ENCODE peak calls at places on chromosomes 13 and 19, in four cellular contexts. Y is A549, L is K562, C is HepG2. T is an unnamed sample.

GRCh38 chr13:107329991-107330390 is 762.1 kb upstream of the ARGLU1 start:
- DNase-seq in Y (no peak), L (no peak), C (no peak), T (no peak)

GRCh38 chr13:64688893-64689677 is 2541.1 kb downstream of the PCDH9 start:
- DNase-seq in Y (peak; percentile 45), L (no peak), C (no peak), T (no peak)

GRCh38 chr13:38866649-38867048 is 124.0 kb downstream of the STOML3 start:
- DNase-seq in Y (peak; percentile 1), L (peak; percentile 6), C (peak; percentile 5), T (no peak)

GRCh38 chr13:101919541-101920306 is 467.2 kb downstream of the ITGBL1 start:
- DNase-seq in Y (no peak), L (no peak), C (no peak), T (peak; percentile 38)

GRCh38 chr19:13887039-13887438 is 10.1 kb downstream of the NANOS3 start:
- DNase-seq in Y (no peak), L (peak; percentile 29), C (no peak), T (no peak)

GRCh38 chr13:34555988-34556387 is 386.1 kb upstream of the NBEA start:
- DNase-seq in Y (no peak), L (no peak), C (no peak), T (no peak)

GRCh38 chr13:78595819-78596700 is 7.3 kb downstream of the POU4F1 start:
- DNase-seq in Y (peak; percentile 19), L (no peak), C (peak; percentile 12), T (no peak)

GRCh38 chr19:16587031-16588023 is 15.1 kb upstream of the SLC35E1 start:
- DNase-seq in Y (no peak), L (no peak), C (no peak), T (no peak)

GRCh38 chr13:98773053-98773452 is 20.6 kb upstream of the SLC15A1 start:
- DNase-seq in Y (no peak), L (no peak), C (no peak), T (no peak)

GRCh38 chr13:20192470-20193141 is at the start of gene GJB2:
- DNase-seq in Y (no peak), L (no peak), C (no peak), T (no peak)

GRCh38 chr19:16571689-16572331 is 405 bp downstream of the SLC35E1 start:
- DNase-seq in Y (peak; percentile 13), L (peak; percentile 44), C (no peak), T (peak; percentile 46)

GRCh38 chr19:45901432-45901903 is 945 bp downstream of the MYPOP start:
- DNase-seq in Y (no peak), L (no peak), C (no peak), T (peak; percentile 30)

GRCh38 chr19:53792721-53793433 is 31.2 kb downstream of the NLRP12 start:
- DNase-seq in Y (peak; percentile 92), L (peak; percentile 86), C (peak; percentile 88), T (peak; percentile 88)

GRCh38 chr13:104206450-104207044 is 1140.3 kb upstream of the SLC10A2 start:
- DNase-seq in Y (no peak), L (no peak), C (no peak), T (no peak)

GRCh38 chr19:29812881-29813275 is 1.1 kb downstream of the CCNE1 start:
- DNase-seq in Y (no peak), L (no peak), C (no peak), T (no peak)

GRCh38 chr13:52738719-52739467 is 727 bp downstream of the CNMD start:
- DNase-seq in Y (no peak), L (peak; percentile 22), C (no peak), T (peak; percentile 15)

GRCh38 chr19:35128398-35129057 is 6.3 kb downstream of the LGI4 start:
- DNase-seq in Y (no peak), L (no peak), C (no peak), T (no peak)

GRCh38 chr19:17743874-17744273 is 7.4 kb upstream of the FCHO1 start:
- DNase-seq in Y (peak; percentile 64), L (peak; percentile 57), C (no peak), T (peak; percentile 40)

GRCh38 chr19:18329035-18329376 is 6.1 kb upstream of the LSM4 start:
- DNase-seq in Y (no peak), L (no peak), C (peak; percentile 56), T (no peak)

GRCh38 chr13:51539887-51540286 is 44.4 kb upstream of the WDFY2 start:
- DNase-seq in Y (no peak), L (no peak), C (no peak), T (no peak)

GRCh38 chr13:47555235-47555634 is 445.8 kb downstream of the SUCLA2 start:
- DNase-seq in Y (no peak), L (no peak), C (no peak), T (no peak)

GRCh38 chr13:79604752-79605151 is 123.8 kb downstream of the NDFIP2 start:
- DNase-seq in Y (no peak), L (no peak), C (no peak), T (peak; percentile 1)

GRCh38 chr13:106083620-106084350 is 451.7 kb downstream of the EFNB2 start:
- DNase-seq in Y (peak; percentile 19), L (peak; percentile 2), C (peak; percentile 6), T (peak; percentile 86)

GRCh38 chr13:74575729-74576125 is 441.5 kb upstream of the KLF12 start:
- DNase-seq in Y (peak; percentile 0), L (peak; percentile 73), C (no peak), T (peak; percentile 62)

GRCh38 chr13:46726347-46726746 is 70.6 kb downstream of the ESD start:
- DNase-seq in Y (no peak), L (no peak), C (no peak), T (no peak)

GRCh38 chr19:46555684-46556083 is 45.4 kb upstream of the CALM3 start:
- DNase-seq in Y (no peak), L (no peak), C (no peak), T (no peak)

GRCh38 chr13:95341441-95341840 is 40.2 kb upstream of the ABCC4 start:
- DNase-seq in Y (no peak), L (no peak), C (no peak), T (no peak)

DNA sequence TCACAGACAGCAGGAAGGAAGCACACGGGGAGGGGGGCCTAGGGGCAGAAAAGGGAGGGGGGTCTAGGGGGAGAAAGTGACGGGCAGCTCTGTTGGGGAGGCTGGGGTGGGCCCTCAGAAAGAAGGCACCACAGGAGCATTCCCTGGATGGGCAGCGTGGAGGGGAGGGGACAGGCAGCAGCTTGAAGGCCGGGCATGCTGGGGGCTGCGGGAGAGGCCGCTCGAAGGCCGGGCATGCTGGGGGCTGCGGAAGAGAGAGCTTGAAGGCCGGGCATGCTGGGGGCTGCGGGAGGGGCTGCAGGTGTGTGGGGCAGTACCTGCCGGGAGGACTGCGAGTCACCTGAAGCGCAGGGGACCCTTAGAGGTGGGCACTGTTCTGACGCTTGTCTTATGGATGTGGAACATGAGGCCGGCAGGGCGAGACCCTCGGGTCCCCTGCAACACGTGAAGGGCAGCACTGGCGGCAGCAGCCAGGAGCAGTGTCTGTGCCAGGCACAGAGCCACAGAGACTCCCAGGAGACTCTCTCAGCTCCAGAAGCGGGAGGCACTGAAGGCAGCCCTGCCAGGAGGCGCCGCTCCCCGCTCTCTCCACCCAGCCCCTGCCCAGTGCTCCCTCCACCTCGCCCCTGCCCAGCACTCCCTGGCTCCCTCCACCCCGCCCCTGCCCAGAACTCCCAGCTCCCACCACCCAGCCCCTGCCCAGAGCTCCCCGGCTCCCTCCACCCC is 13.3 kb downstream of the ZNF787 start:
- DNase-seq in Y (no peak), L (no peak), C (no peak), T (no peak)
- TF ChIP-seq JUN in Y (no peak), L (no peak), C (no peak), T (no peak)

GRCh38 chr19:41335467-41335866 is 18.3 kb downstream of the TGFB1 start:
- DNase-seq in Y (no peak), L (no peak), C (no peak), T (no peak)

GRCh38 chr19:41344162-41344561 is 9.6 kb downstream of the TGFB1 start:
- DNase-seq in Y (no peak), L (no peak), C (no peak), T (no peak)

GRCh38 chr19:41334793-41335192 is 18.9 kb downstream of the TGFB1 start:
- DNase-seq in Y (no peak), L (no peak), C (no peak), T (peak; percentile 46)

GRCh38 chr19:41341669-41342490 is 11.8 kb downstream of the TGFB1 start:
- DNase-seq in Y (no peak), L (no peak), C (no peak), T (no peak)

DNA sequence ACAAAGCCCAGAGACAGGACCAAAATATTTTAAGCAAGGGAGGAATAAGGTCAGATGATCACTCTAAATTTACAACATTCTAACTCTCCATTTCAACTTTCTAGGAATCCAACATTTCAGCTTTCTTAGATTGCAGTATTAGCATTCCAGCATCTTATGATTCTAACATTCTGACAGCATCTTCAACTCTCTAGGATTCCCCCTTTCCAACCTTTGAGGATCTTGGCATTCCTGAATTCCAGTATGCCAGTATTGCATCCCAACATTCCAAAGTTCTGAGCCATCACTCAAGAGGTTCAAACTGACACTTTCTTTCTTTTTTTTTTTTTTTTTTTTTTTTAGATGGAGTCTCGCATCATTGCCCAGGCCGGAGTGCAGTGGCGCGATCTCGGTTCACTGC is 13.8 kb downstream of the TGFB1 start:
- DNase-seq in Y (peak; percentile 66), L (no peak), C (no peak), T (no peak)
- TF ChIP-seq MYC in Y (no peak), L (no peak), C (no peak), T (no peak)

GRCh38 chr19:8640402-8641004 is 10.1 kb downstream of the NFILZ start:
- DNase-seq in Y (peak; percentile 97), L (no peak), C (peak; percentile 88), T (no peak)

GRCh38 chr19:8641221-8641907 is 10.9 kb downstream of the NFILZ start:
- DNase-seq in Y (no peak), L (no peak), C (no peak), T (no peak)

GRCh38 chr19:8639821-8640401 is 9.5 kb downstream of the NFILZ start:
- DNase-seq in Y (peak; percentile 92), L (no peak), C (no peak), T (no peak)

GRCh38 chr19:8635422-8635821 is 5.0 kb downstream of the NFILZ start:
- DNase-seq in Y (peak; percentile 87), L (no peak), C (no peak), T (no peak)

DNA sequence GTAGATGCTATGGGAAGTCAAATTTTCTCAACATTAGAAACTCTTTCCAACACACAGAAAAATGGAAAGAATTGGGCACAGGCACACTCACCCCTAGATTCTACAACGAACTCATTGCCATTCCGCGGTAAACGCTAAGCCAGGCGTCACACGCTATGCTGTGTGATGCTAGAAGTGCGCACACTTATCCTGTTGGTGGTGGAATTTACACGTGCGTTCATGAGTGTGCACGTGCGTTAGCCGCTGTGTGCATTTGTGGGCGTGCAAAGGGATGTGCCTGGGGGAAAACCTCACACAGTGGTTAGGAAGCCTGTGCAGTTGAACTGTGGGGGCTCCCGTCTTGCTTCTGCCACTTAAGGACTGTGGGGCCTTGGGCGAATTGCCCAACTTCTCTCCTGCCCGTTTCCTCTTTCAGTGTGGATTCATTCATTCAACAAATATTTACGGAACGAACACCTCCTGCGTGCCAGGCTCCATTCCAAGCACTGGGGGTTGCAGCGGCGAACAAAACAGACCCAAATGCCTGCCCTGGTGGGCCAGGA is 7.7 kb downstream of the NFILZ start:
- DNase-seq in Y (peak; percentile 93), L (no peak), C (peak; percentile 71), T (no peak)
- TF ChIP-seq JUN in Y (peak; percentile 79), L (no peak), C (no peak), T (no peak)

GRCh38 chr19:9917322-9917721 is 19.0 kb downstream of the OLFM2 start:
- DNase-seq in Y (peak; percentile 61), L (peak; percentile 81), C (peak; percentile 51), T (peak; percentile 52)
- TF ChIP-seq MYC in Y (no peak), L (no peak), C (no peak), T (no peak)

T was measured in endothelial cell of umbilical vein.